ENCODE peak calls at places on chromosomes 7 and 10, in seven cellular contexts. One of them, this sample, is unnamed.

GRCh38 chr10:34656676-34657075 is 158.4 kb downstream of the PARD3 start:
- DNase-seq in right cardiac atrium: no peak
- DNase-seq in OCI-LY7: no peak
- DNase-seq in substantia nigra: no peak
- DNase-seq in AG09319: no peak
- DNase-seq in fibroblast of lung: no peak
- DNase-seq in H9: no peak
- DNase-seq in this sample: no peak

GRCh38 chr7:18174996-18175395 is 147.3 kb upstream of the PRPS1L1 start:
- DNase-seq in right cardiac atrium: no peak
- DNase-seq in OCI-LY7: no peak
- DNase-seq in substantia nigra: no peak
- DNase-seq in AG09319: no peak
- DNase-seq in fibroblast of lung: no peak
- DNase-seq in H9: no peak
- DNase-seq in this sample: no peak

GRCh38 chr7:22647451-22648257 is 79.3 kb upstream of the IL6 start:
- DNase-seq in right cardiac atrium: no peak
- DNase-seq in OCI-LY7: no peak
- DNase-seq in substantia nigra: no peak
- DNase-seq in AG09319: no peak
- DNase-seq in fibroblast of lung: peak; percentile 61
- DNase-seq in H9: no peak
- DNase-seq in this sample: no peak

GRCh38 chr7:39754326-39755120 is 131.2 kb downstream of the RALA start:
- DNase-seq in right cardiac atrium: no peak
- DNase-seq in OCI-LY7: no peak
- DNase-seq in substantia nigra: no peak
- DNase-seq in AG09319: no peak
- DNase-seq in fibroblast of lung: peak; percentile 70
- DNase-seq in H9: peak; percentile 74
- DNase-seq in this sample: no peak

GRCh38 chr7:139457153-139457946 is 26.1 kb downstream of the KLRG2 start:
- DNase-seq in right cardiac atrium: no peak
- DNase-seq in OCI-LY7: no peak
- DNase-seq in substantia nigra: no peak
- DNase-seq in AG09319: no peak
- DNase-seq in fibroblast of lung: peak; percentile 41
- DNase-seq in H9: no peak
- DNase-seq in this sample: no peak

GRCh38 chr7:42730621-42731020 is 181.2 kb downstream of the C7orf25 start:
- DNase-seq in right cardiac atrium: no peak
- DNase-seq in OCI-LY7: no peak
- DNase-seq in substantia nigra: no peak
- DNase-seq in AG09319: no peak
- DNase-seq in fibroblast of lung: no peak
- DNase-seq in H9: no peak
- DNase-seq in this sample: no peak

GRCh38 chr7:141158562-141158961 is 84.7 kb downstream of the TMEM178B start:
- DNase-seq in right cardiac atrium: peak; percentile 60
- DNase-seq in OCI-LY7: no peak
- DNase-seq in substantia nigra: no peak
- DNase-seq in AG09319: peak; percentile 84
- DNase-seq in fibroblast of lung: peak; percentile 98
- DNase-seq in H9: peak; percentile 50
- DNase-seq in this sample: peak; percentile 79

GRCh38 chr7:111089822-111090426 is 1.0 kb upstream of the LRRN3 start:
- DNase-seq in right cardiac atrium: no peak
- DNase-seq in OCI-LY7: peak; percentile 44
- DNase-seq in substantia nigra: no peak
- DNase-seq in AG09319: peak; percentile 24
- DNase-seq in fibroblast of lung: peak; percentile 74
- DNase-seq in H9: no peak
- DNase-seq in this sample: no peak

GRCh38 chr7:24827589-24827988 is 70.3 kb upstream of the GSDME start:
- DNase-seq in right cardiac atrium: no peak
- DNase-seq in OCI-LY7: no peak
- DNase-seq in substantia nigra: no peak
- DNase-seq in AG09319: no peak
- DNase-seq in fibroblast of lung: no peak
- DNase-seq in H9: no peak
- DNase-seq in this sample: no peak

This sample was measured in RWPE2.